ENCODE peak calls at places on chromosome 10, in four cellular contexts. R is NCI-H2081, O is hippocampal formation, I is lower lobe of right lung. H is an unnamed sample.

GRCh38 chr10:88819290-88819689 is 16.8 kb downstream of the LIPM start:
- DNase-seq in O (no peak), I (no peak), R (no peak), H (no peak)

GRCh38 chr10:103067484-103067883 is 125.6 kb downstream of the NT5C2 start:
- DNase-seq in R (no peak), I (no peak), O (no peak), H (no peak)

GRCh38 chr10:77564781-77565589 is 72.6 kb downstream of the KCNMA1 start:
- DNase-seq in O (no peak), R (no peak), I (no peak), H (no peak)

GRCh38 chr10:104342941-104343411 is 4.7 kb upstream of the ITPRIP start:
- DNase-seq in I (no peak), R (no peak), O (no peak), H (no peak)

GRCh38 chr10:12801214-12802087 is 200.1 kb downstream of the CCDC3 start:
- DNase-seq in R (no peak), O (no peak), I (no peak), H (no peak)

GRCh38 chr10:26556756-26557640 is 118.9 kb downstream of the APBB1IP start:
- DNase-seq in R (peak), O (peak), I (no peak), H (no peak)

GRCh38 chr10:129956902-129957673 is 7.0 kb downstream of the EBF3 start:
- DNase-seq in O (no peak), R (peak), I (no peak), H (no peak)

GRCh38 chr10:5527332-5528200 is 2.8 kb downstream of the CALML3 start:
- DNase-seq in O (no peak), R (no peak), I (peak), H (peak)

GRCh38 chr10:16441106-16441850 is 4.5 kb downstream of the PTER start:
- DNase-seq in R (no peak), I (no peak), O (no peak), H (no peak)